ENCODE peak calls at places on chromosome 1, in six cellular contexts. C is K562, W is HepG2, Q is GM12878, S is H1, Z is GM12891. H is an unnamed sample.

GRCh38 chr1:85245456-85245855 is 14.0 kb downstream of the C1orf52 start:
- DNase-seq in Z (no peak), Q (no peak), S (no peak), C (no peak), W (no peak), H (no peak)

GRCh38 chr1:30029677-30030076 is 693.7 kb downstream of the MATN1 start:
- DNase-seq in S (no peak), Q (no peak), Z (no peak), W (no peak), C (no peak), H (no peak)

GRCh38 chr1:2606806-2607680 is 20.5 kb downstream of the PRXL2B start:
- DNase-seq in W (no peak), C (no peak), Z (peak; percentile 7), Q (no peak), S (peak; percentile 35), H (no peak)

GRCh38 chr1:234866007-234866866 is 256.3 kb upstream of the IRF2BP2 start:
- DNase-seq in W (peak; percentile 81), Z (no peak), Q (no peak), S (no peak), C (peak; percentile 94), H (no peak)

GRCh38 chr1:86774305-86775304 is 70.2 kb downstream of the SH3GLB1 start:
- DNase-seq in S (no peak), W (peak; percentile 100), C (peak; percentile 75), Z (no peak), Q (peak; percentile 66), H (no peak)

GRCh38 chr1:107153033-107153432 is 12.2 kb downstream of the NTNG1 start:
- DNase-seq in Z (no peak), S (no peak), C (no peak), Q (no peak), W (peak; percentile 2), H (no peak)

GRCh38 chr1:210359255-210359654 is 30.6 kb downstream of the HHAT start:
- DNase-seq in C (no peak), Q (no peak), Z (no peak), S (no peak), W (no peak), H (no peak)

GRCh38 chr1:205505791-205506190 is 1.3 kb downstream of the CDK18 start:
- DNase-seq in W (no peak), S (no peak), Q (no peak), Z (no peak), C (no peak), H (no peak)

GRCh38 chr1:77322061-77322900 is 40.5 kb downstream of the AK5 start:
- DNase-seq in Q (no peak), C (peak; percentile 38), S (no peak), Z (no peak), W (peak; percentile 45), H (no peak)

GRCh38 chr1:178183796-178184195 is 89.9 kb downstream of the RASAL2 start:
- DNase-seq in C (no peak), S (no peak), Q (no peak), W (no peak), Z (no peak), H (no peak)

GRCh38 chr1:21703318-21703963 is 34.3 kb upstream of the RAP1GAP start:
- DNase-seq in S (no peak), C (peak; percentile 48), W (peak; percentile 39), Q (no peak), Z (no peak), H (no peak)

GRCh38 chr1:166488327-166488726 is 321.5 kb upstream of the FAM78B start:
- DNase-seq in C (peak; percentile 40), W (no peak), Q (no peak), Z (no peak), S (no peak), H (no peak)

GRCh38 chr1:29469457-29469856 is 233.1 kb downstream of the PTPRU start:
- DNase-seq in Q (no peak), W (peak; percentile 37), S (no peak), C (no peak), Z (no peak), H (no peak)

GRCh38 chr1:79006564-79006963 is at the start of gene ADGRL4:
- DNase-seq in C (no peak), Q (no peak), Z (no peak), W (no peak), S (peak; percentile 75), H (no peak)

GRCh38 chr1:14602131-14602530 is 3.6 kb downstream of the KAZN start:
- DNase-seq in S (no peak), Q (no peak), C (no peak), Z (no peak), W (no peak), H (no peak)

GRCh38 chr1:108758782-108759181 is 12.3 kb downstream of the STXBP3 start:
- DNase-seq in S (no peak), Q (no peak), Z (no peak), W (no peak), C (no peak), H (no peak)

GRCh38 chr1:150514260-150514659 is 1.3 kb upstream of the FALEC start:
- DNase-seq in W (no peak), S (no peak), C (no peak), Q (no peak), Z (no peak), H (no peak)

GRCh38 chr1:5324903-5325302 is 667.3 kb downstream of the NPHP4 start:
- DNase-seq in Z (no peak), S (no peak), C (no peak), W (no peak), Q (no peak), H (no peak)

GRCh38 chr1:35641233-35641866 is at the start of gene PSMB2:
- DNase-seq in Z (peak; percentile 66), W (peak; percentile 91), C (peak; percentile 93), Q (peak; percentile 80), S (peak; percentile 99), H (peak; percentile 75)
- TF ChIP-seq POLR2A in Z (peak; percentile 93), W (peak; percentile 94), C (peak; percentile 98), Q (peak; percentile 98), S (peak; percentile 99), H (peak; percentile 98)

DNA sequence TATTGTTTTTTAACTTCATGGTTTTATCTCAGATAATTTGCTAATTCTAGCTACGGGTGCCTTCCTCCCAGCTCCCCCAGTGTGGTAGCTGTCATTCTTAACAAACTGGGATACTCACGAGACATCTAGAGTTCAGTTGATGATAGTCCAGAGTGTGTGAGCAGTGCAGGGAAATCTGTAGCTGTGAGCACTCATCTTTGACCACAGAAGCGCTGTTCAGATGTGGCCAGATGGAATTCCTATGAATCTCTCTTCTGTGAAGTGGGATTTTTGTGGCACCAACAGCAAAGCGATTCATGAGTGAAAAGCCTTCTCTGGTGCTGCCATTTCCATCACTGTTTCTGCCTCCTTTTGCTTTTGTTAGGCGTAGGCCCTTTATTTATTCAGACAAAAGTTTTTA is 125.1 kb downstream of the NFIA start:
- DNase-seq in Q (no peak), S (no peak), W (no peak), Z (no peak), C (no peak), H (no peak)
- TF ChIP-seq TAF1 in Q (no peak), S (no peak), W (no peak), Z (no peak), C (no peak), H (no peak)

GRCh38 chr1:42952353-42953001 is 6.2 kb downstream of the SLC2A1 start:
- DNase-seq in S (no peak), Z (peak; percentile 41), Q (no peak), W (no peak), C (peak; percentile 86), H (peak; percentile 51)
- TF ChIP-seq POLR2AphosphoS5 in S (peak; percentile 47), Z (peak; percentile 31), Q (no peak), W (no peak), C (peak; percentile 83), H (no peak)

GRCh38 chr1:46183119-46183842 is 7.0 kb upstream of the P3R3URF start:
- DNase-seq in Z (no peak), W (peak; percentile 85), Q (no peak), S (no peak), C (no peak), H (no peak)
- TF ChIP-seq POLR2A in Z (no peak), W (peak; percentile 32), Q (no peak), S (no peak), C (no peak), H (no peak)

GRCh38 chr1:201515895-201516294 is 9.0 kb upstream of the CSRP1 start:
- DNase-seq in S (no peak), C (peak; percentile 80), Z (no peak), W (no peak), Q (no peak), H (no peak)
- TF ChIP-seq TAF1 in S (no peak), C (no peak), Z (no peak), W (no peak), Q (no peak), H (no peak)

DNA sequence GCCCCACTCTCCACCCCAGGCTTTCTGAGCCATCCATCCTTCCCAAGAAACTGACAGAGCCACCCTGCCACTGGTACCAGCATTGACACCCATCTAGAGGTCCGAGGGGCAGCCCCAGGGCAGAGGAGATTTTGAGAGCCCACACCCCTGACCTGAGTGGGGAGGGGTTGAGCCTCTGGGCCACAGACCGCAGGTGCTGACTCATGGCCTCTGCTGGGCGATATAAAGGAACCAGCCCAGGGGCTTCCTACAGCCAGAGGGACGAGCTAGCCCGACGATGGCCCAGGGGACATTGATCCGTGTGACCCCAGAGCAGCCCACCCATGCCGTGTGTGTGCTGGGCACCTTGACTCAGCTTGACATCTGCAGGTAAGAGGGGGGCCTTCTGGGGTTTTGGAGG is at the start of gene PADI4:
- DNase-seq in S (no peak), C (peak; percentile 82), W (no peak), Q (no peak), Z (no peak), H (no peak)
- TF ChIP-seq POLR2AphosphoS5 in S (no peak), C (no peak), W (no peak), Q (no peak), Z (no peak), H (no peak)

DNA sequence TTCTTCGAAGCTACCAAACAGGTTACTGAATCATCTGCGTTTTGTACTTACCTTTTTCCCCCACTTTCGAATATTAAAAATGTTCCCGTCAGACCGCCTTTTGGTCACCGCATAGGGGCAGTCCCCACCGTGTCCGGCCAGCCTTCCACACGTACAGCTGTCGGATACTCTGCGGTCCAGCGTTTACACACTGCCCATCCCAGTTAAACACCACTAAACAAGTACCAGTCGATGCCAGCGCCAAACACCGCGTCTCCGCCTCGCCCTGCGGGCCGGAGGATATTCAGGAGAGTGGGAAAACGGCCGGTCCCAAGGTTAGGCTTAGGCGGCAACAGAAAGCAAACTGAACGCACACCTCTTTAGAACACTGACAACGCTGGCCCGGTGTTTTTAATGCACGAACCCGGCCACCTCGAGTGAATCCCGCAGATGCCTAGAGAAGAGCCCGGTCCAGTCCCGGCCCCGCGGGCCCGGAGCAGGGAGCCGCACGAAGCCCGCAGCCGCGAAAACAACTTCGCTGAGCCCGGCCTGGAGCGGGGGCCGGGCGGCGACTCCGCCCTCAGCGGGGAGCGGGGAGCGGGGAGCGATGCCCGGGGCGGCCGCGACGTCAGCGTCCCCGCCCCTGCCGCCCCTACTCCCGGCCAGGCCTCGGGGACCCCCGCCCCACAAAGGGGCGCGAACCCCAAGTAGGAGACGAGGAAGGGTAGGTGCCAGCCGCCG is 730 bp upstream of the PHF13 start:
- DNase-seq in W (peak; percentile 23), Q (no peak), Z (peak; percentile 72), C (no peak), S (no peak), H (peak; percentile 74)
- TF ChIP-seq POLR2A in W (peak; percentile 15), Q (no peak), Z (no peak), C (peak; percentile 56), S (no peak), H (no peak)

H was measured in GM12892.